ENCODE peak calls at places on chromosomes 2 and 18, in nine cellular contexts. A is endothelial cell of umbilical vein, X is ovary, T is neural crest cell, H is endothelial cell, O is PC-3, Q is astrocyte of the spinal cord, G is body of pancreas, V is fibroblast of pulmonary artery. B is an unnamed sample.

GRCh38 chr2:105187531-105187930 is 54.0 kb upstream of the GPR45 start:
- DNase-seq in A (no peak), X (no peak), T (no peak), H (no peak), O (peak; percentile 26), Q (no peak), G (no peak), V (peak; percentile 1), B (no peak)

GRCh38 chr2:134574610-134575332 is 144.0 kb downstream of the TMEM163 start:
- DNase-seq in A (no peak), X (no peak), T (no peak), H (no peak), O (no peak), Q (no peak), G (no peak), V (no peak), B (no peak)

GRCh38 chr2:190136259-190136658 is 73.7 kb upstream of the MSTN start:
- DNase-seq in A (no peak), X (no peak), T (no peak), H (no peak), O (no peak), Q (no peak), G (no peak), V (no peak), B (no peak)

GRCh38 chr2:99821572-99822369 is 320.6 kb downstream of the AFF3 start:
- DNase-seq in A (peak; percentile 41), X (no peak), T (no peak), H (no peak), O (peak; percentile 72), Q (peak; percentile 77), G (no peak), V (peak; percentile 51), B (no peak)

GRCh38 chr18:57846258-57846657 is 43.1 kb upstream of the ATP8B1 start:
- DNase-seq in A (peak; percentile 87), X (no peak), T (no peak), H (no peak), O (peak; percentile 88), Q (peak; percentile 67), G (peak; percentile 43), V (peak; percentile 87), B (peak; percentile 49)

GRCh38 chr2:200772620-200773019 is 39.1 kb upstream of the BZW1 start:
- DNase-seq in A (no peak), X (no peak), T (no peak), H (no peak), O (no peak), Q (no peak), G (no peak), V (no peak), B (no peak)

GRCh38 chr18:78876868-78877267 is 102.8 kb upstream of the SALL3 start:
- DNase-seq in A (no peak), X (no peak), T (no peak), H (no peak), O (no peak), Q (no peak), G (no peak), V (no peak), B (no peak)

GRCh38 chr2:232117413-232117812 is 155.9 kb downstream of the DIS3L2 start:
- DNase-seq in A (no peak), X (no peak), T (no peak), H (no peak), O (no peak), Q (no peak), G (no peak), V (no peak), B (no peak)

GRCh38 chr2:206464597-206464996 is 21.3 kb downstream of the ADAM23 start:
- DNase-seq in A (no peak), X (no peak), T (no peak), H (no peak), O (no peak), Q (no peak), G (no peak), V (no peak), B (no peak)

GRCh38 chr2:239265681-239266435 is 135.0 kb downstream of the HDAC4 start:
- DNase-seq in A (no peak), X (peak; percentile 31), T (no peak), H (no peak), O (no peak), Q (no peak), G (no peak), V (no peak), B (no peak)

GRCh38 chr2:122598784-122599183 is 843.3 kb downstream of the TSN start:
- DNase-seq in A (no peak), X (no peak), T (no peak), H (no peak), O (no peak), Q (no peak), G (no peak), V (no peak), B (no peak)

GRCh38 chr2:156593011-156593921 is 157.1 kb downstream of the GPD2 start:
- DNase-seq in A (no peak), X (no peak), T (no peak), H (no peak), O (no peak), Q (no peak), G (no peak), V (no peak), B (peak; percentile 3)

GRCh38 chr18:76349067-76349715 is 145.9 kb downstream of the ZNF516 start:
- DNase-seq in A (peak; percentile 59), X (peak; percentile 76), T (peak; percentile 79), H (peak; percentile 74), O (peak; percentile 82), Q (peak; percentile 76), G (peak; percentile 75), V (peak; percentile 79), B (peak; percentile 70)

DNA sequence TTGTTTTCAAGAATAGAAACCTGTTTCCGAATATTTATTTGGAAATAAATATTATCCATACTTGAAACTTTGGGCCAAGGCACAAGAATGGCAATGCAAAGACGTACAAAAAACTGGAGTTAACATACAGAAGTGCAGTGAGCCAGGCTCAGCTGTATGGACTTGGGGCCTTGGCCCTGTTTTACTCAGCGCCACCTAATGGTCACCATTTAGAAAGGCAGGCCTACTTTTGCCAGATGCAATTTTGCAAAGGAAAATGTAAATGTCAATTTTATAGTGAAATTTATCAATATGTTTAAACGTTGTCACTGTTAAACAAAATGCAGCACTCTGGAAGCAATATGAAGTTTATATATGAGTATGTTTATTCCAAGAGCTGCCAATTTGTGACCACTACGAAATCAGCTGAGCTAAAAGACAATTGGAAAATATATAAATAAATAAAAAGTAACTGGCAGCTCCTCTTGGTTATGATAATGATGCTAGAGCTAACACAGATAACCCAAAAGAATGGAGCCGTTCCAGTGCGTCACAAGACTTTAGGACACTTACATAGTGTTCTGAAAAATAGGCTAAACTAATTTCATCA is 155.0 kb downstream of the ARHGAP15 start:
- DNase-seq in A (peak; percentile 40), X (no peak), T (no peak), H (peak; percentile 25), O (peak; percentile 63), Q (peak; percentile 36), G (no peak), V (peak; percentile 58), B (peak; percentile 12)
- TF ChIP-seq CTCF in A (peak; percentile 78), X (no peak), T (peak; percentile 81), H (peak; percentile 86), O (peak; percentile 89), Q (peak; percentile 83), G (peak; percentile 17), V (peak; percentile 90), B (peak; percentile 41)

GRCh38 chr2:202750778-202751427 is 116.1 kb downstream of the FAM117B start:
- DNase-seq in A (peak; percentile 24), X (no peak), T (no peak), H (no peak), O (no peak), Q (no peak), G (no peak), V (peak; percentile 3), B (no peak)
- TF ChIP-seq CTCF in A (no peak), X (no peak), T (no peak), H (no peak), O (no peak), Q (no peak), G (no peak), V (no peak), B (no peak)

GRCh38 chr2:219358170-219359075 is 25.9 kb upstream of the RESP18 start:
- DNase-seq in A (no peak), X (no peak), T (no peak), H (no peak), O (no peak), Q (no peak), G (no peak), V (no peak), B (no peak)

GRCh38 chr2:219362072-219362471 is 25.6 kb downstream of the DNPEP start:
- DNase-seq in A (no peak), X (no peak), T (no peak), H (no peak), O (no peak), Q (no peak), G (no peak), V (no peak), B (no peak)

GRCh38 chr2:219356834-219357233 is 24.3 kb upstream of the RESP18 start:
- DNase-seq in A (no peak), X (no peak), T (no peak), H (no peak), O (no peak), Q (no peak), G (no peak), V (no peak), B (no peak)

GRCh38 chr2:219362524-219363164 is 25.1 kb downstream of the DNPEP start:
- DNase-seq in A (peak; percentile 22), X (no peak), T (no peak), H (no peak), O (peak; percentile 92), Q (peak; percentile 94), G (no peak), V (peak; percentile 95), B (no peak)
- TF ChIP-seq CTCF in A (no peak), X (no peak), T (no peak), H (no peak), O (no peak), Q (no peak), G (no peak), V (no peak), B (no peak)

DNA sequence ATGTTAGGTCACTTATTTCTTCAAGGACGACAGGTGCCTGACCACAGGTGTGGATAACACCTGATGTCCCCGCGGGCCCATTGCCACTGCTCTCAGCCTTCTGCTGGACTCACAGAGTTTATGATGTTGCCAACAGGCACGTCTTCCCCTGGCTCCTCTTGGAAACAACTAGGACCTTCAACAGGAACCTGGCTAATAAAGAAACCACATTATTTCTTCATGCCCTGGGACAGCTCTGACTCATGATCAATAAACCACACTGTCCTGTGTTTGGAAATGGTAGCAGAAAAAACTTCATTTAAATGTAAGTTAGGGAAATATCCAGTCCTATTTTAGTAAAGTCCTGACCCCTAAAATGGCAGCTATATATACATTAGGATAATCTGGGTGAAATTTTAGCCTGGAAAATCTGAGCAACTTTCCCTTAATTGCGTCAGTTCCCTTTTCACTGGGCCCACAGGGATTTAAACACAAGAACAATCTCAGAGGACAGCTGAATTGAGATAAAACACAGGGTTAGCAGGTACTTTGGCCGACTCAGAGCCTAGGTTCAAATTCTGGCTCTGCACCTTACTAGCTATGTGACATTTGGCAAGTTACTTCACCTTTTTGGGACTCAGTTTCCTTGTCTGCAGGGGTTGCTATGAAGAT is 159.0 kb downstream of the VAPA start:
- DNase-seq in A (no peak), X (no peak), T (no peak), H (no peak), O (peak; percentile 76), Q (peak; percentile 50), G (no peak), V (peak; percentile 22), B (no peak)
- TF ChIP-seq CTCF in A (no peak), X (no peak), T (no peak), H (no peak), O (no peak), Q (no peak), G (no peak), V (no peak), B (no peak)